ENCODE peak calls at places on chromosomes 5 and 9, in six cellular contexts. V is GM13976, F is adrenal gland, R is OCI-LY7, C is bronchial epithelial cell, I is omental fat pad. J is an unnamed sample.
A peak's percentile ranks its signal among the peaks of the same experiment; 100 is the strongest.

GRCh38 chr9:120109242-120109641 is 470.7 kb downstream of the CDK5RAP2 start:
- DNase-seq in F (no peak), C (no peak), R (peak; percentile 2), V (no peak), I (no peak), J (peak; percentile 23)

GRCh38 chr5:64742411-64742810 is 26.1 kb downstream of the SREK1IP1 start:
- DNase-seq in I (no peak), F (no peak), R (no peak), C (no peak), V (no peak), J (no peak)

GRCh38 chr9:846852-847251 is 5.4 kb downstream of the DMRT1 start:
- DNase-seq in I (no peak), C (peak; percentile 70), F (no peak), R (no peak), V (no peak), J (peak; percentile 4)

GRCh38 chr9:121053544-121053943 is 3.5 kb upstream of the C5 start:
- DNase-seq in R (no peak), C (no peak), I (no peak), V (no peak), F (no peak), J (no peak)

GRCh38 chr9:133119039-133119438 is 2.0 kb downstream of the RALGDS start:
- DNase-seq in V (no peak), C (no peak), R (no peak), F (peak; percentile 86), I (no peak), J (no peak)

GRCh38 chr5:134943547-134943946 is 24.2 kb upstream of the CATSPER3 start:
- DNase-seq in F (no peak), V (no peak), C (no peak), R (no peak), I (no peak), J (no peak)

GRCh38 chr5:159567461-159567860 is 237.2 kb upstream of the IL12B start:
- DNase-seq in F (no peak), C (no peak), V (no peak), I (no peak), R (no peak), J (no peak)

GRCh38 chr9:93012998-93013855 is 45.3 kb upstream of the SUSD3 start:
- DNase-seq in V (no peak), I (no peak), F (peak; percentile 15), R (no peak), C (no peak), J (no peak)

GRCh38 chr9:69265891-69266290 is 59.1 kb upstream of the ENTREP1 start:
- DNase-seq in I (no peak), V (no peak), F (no peak), C (peak; percentile 24), R (no peak), J (no peak)

GRCh38 chr9:93575706-93576295 is 583 bp upstream of the PHF2 start:
- DNase-seq in C (no peak), R (peak; percentile 56), I (peak; percentile 42), V (peak; percentile 76), F (peak; percentile 73), J (peak; percentile 57)

GRCh38 chr9:748861-749497 is 92.5 kb upstream of the DMRT1 start:
- DNase-seq in R (no peak), C (peak; percentile 89), I (no peak), V (no peak), F (peak; percentile 23), J (no peak)

GRCh38 chr9:137679249-137679648 is 60.4 kb downstream of the EHMT1 start:
- DNase-seq in V (peak; percentile 46), C (no peak), F (peak; percentile 33), R (peak; percentile 97), I (no peak), J (no peak)

GRCh38 chr9:18124760-18125159 is 349.2 kb upstream of the ADAMTSL1 start:
- DNase-seq in V (no peak), F (no peak), I (no peak), R (no peak), C (no peak), J (no peak)

GRCh38 chr5:179549973-179550510 is 312 bp upstream of the RUFY1 start:
- DNase-seq in F (no peak), R (peak; percentile 80), C (peak; percentile 28), I (no peak), V (peak; percentile 78), J (no peak)

GRCh38 chr9:18473551-18474279 is at the start of gene ADAMTSL1:
- DNase-seq in F (peak; percentile 73), C (no peak), R (no peak), V (no peak), I (no peak), J (no peak)

GRCh38 chr9:109289931-109290330 is 30.9 kb downstream of the EPB41L4B start:
- DNase-seq in V (no peak), I (no peak), F (no peak), R (no peak), C (peak; percentile 27), J (no peak)

GRCh38 chr5:159096555-159097460 is 2.9 kb downstream of the EBF1 start:
- DNase-seq in V (peak; percentile 40), R (peak; percentile 15), C (no peak), F (no peak), I (no peak), J (no peak)

GRCh38 chr5:128083811-128084227 is 253 bp downstream of the SLC12A2 start:
- DNase-seq in R (no peak), F (no peak), V (peak; percentile 80), I (no peak), C (peak; percentile 12), J (peak; percentile 46)

GRCh38 chr5:117713585-117714198 is 1139.1 kb upstream of the SEMA6A start:
- DNase-seq in I (no peak), C (no peak), F (no peak), V (no peak), R (peak; percentile 20), J (no peak)

GRCh38 chr5:94316916-94317838 is 301.2 kb downstream of the KIAA0825 start:
- DNase-seq in C (no peak), V (no peak), R (no peak), I (no peak), F (no peak), J (no peak)

GRCh38 chr9:131980267-131980916 is 99.3 kb downstream of the MED27 start:
- DNase-seq in I (no peak), C (no peak), R (no peak), F (no peak), V (no peak), J (no peak)

GRCh38 chr9:131984564-131984963 is 95.1 kb downstream of the MED27 start:
- DNase-seq in R (no peak), C (no peak), I (no peak), V (no peak), F (no peak), J (no peak)

GRCh38 chr9:131982683-131983239 is 96.9 kb downstream of the MED27 start:
- DNase-seq in F (no peak), R (no peak), V (no peak), C (no peak), I (no peak), J (no peak)

GRCh38 chr9:131982102-131982501 is 97.6 kb downstream of the MED27 start:
- DNase-seq in C (no peak), R (no peak), V (no peak), I (no peak), F (no peak), J (no peak)

DNA sequence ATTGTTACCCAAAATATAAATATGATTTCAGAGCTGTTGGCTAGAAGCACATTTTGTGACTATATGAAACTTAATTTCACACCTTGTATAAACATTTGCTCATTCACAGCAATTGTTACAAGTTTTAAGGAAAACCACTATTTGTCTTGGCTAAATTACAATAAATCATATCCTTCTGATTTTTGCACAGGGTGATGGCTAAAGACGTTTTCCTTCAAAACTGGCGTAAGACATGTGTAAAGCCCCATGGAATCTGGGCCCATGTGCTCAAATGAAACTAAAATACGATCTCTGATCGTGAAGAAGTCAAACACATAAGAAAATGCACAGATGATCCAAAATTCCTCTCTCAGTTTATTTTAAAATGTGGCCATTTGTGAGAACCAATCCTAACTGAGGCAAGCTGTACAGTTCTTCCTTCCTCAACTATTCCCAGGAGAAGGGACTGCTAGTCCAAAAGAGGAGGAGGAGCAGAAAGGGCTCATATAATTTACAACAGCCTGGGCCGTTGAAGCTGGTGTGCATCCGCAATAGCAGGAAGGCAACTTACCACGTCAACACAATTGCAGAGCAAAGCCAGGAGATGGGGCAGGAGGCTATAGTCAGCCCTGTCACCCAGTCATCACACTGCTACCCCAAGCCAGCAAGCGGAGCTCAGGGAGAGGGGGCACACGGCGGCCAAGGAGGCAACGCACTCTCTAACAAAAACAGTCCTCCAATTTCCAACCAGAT is 98.4 kb downstream of the MED27 start:
- DNase-seq in F (no peak), V (no peak), R (no peak), I (no peak), C (no peak), J (no peak)
- TF ChIP-seq CTCF in F (no peak), V (no peak), R (no peak), I (no peak), C (no peak), J (no peak)

GRCh38 chr5:23820764-23821471 is 313.5 kb downstream of the PRDM9 start:
- DNase-seq in C (peak; percentile 53), V (no peak), I (no peak), R (peak; percentile 1), F (no peak), J (peak; percentile 55)
- TF ChIP-seq CTCF in C (peak; percentile 40), V (no peak), I (no peak), R (peak; percentile 66), F (peak; percentile 43), J (peak; percentile 76)

DNA sequence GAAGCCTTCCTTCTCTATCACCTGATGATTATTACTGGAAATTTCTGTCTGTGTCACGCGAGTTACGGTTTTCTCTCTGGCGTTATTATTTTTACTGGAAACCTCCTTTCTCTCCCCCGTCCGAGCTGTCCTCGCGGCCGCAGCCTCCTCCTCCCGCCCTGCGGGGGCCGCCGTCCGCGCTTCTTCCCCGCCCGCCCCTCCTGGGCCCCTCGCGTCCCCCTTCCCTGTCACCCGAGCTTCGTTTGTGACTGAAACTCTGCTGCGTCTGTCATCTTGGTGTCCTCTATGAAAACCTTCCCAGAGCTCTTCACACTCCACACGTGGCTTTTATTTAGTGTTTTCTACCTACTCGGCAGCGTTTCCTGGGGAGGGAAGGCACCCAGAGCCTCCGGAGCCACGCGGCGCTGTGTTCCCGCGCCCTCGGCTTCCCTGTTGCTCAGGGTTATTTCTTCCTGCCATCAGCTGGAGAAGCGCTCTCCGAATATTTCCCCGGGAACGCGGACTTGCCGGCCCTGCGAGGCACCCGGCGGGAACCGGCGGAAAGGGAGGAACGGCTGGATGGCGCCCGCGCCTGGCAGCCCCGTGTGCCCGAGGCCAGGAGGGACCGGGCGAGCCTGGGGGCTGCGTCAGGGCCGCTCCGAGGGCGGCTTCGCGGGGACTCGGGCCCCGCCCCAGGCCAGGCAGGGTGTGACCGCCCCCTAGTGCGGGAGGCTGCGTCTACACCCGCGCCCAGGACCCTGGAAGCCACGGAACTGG is 33.9 kb downstream of the TRIP13 start:
- DNase-seq in V (peak; percentile 74), C (peak; percentile 3), R (no peak), F (peak; percentile 49), I (no peak), J (peak; percentile 34)
- TF ChIP-seq CTCF in V (peak; percentile 24), C (peak; percentile 41), R (no peak), F (no peak), I (no peak), J (peak; percentile 28)

DNA sequence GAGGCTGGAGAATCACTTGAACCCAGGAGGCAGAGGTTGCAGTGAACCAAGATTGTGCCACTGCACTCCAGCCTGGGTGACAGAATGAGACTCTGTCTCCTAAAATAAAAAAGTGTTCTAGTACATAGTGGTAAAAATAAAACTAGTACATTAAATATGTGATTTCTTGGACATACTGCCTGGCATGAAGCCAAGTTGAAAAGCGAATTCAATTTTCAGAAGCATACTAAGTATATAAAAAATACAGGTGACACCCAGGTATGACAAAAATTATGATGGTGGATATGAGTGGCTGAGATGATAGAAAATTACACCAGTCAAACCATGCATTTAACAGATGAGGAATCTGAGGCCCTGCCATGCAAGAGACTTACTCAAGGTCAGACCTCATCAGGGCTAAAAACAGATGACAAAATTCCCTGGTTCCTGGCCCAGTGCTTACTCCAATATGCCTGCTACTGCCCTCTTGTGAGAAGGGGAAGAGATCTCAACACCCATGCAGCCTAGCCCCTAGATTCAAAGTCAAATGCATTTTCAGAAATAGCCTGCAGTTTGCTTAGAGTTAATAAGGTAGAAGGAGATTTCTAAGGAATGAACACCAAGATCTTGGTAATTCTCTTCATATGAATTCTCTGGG is 46.6 kb upstream of the GNPDA1 start:
- DNase-seq in R (no peak), V (no peak), C (no peak), I (no peak), F (peak; percentile 81), J (no peak)
- TF ChIP-seq CTCF in R (peak; percentile 25), V (no peak), C (no peak), I (no peak), F (peak; percentile 49), J (no peak)